ENCODE peak calls at places on chromosomes 2 and 18, in seven cellular contexts. N is tibial nerve, R is gastrocnemius medialis, X is prostate gland, V is H1, P is HepG2, O is spleen. Q is an unnamed sample.

GRCh38 chr2:7492719-7493118 is 575.5 kb downstream of the RNF144A start:
- DNase-seq in X (no peak), N (no peak), R (no peak), V (no peak), O (no peak), P (no peak), Q (no peak)

GRCh38 chr2:45889053-45889452 is 237.6 kb downstream of the PRKCE start:
- DNase-seq in O (peak), R (peak), N (peak), V (no peak), X (no peak), P (no peak), Q (no peak)

GRCh38 chr2:118489712-118490255 is 357.7 kb downstream of the EN1 start:
- DNase-seq in V (no peak), O (no peak), N (no peak), R (no peak), X (no peak), P (no peak), Q (no peak)

GRCh38 chr2:11827547-11827946 is 81.1 kb downstream of the LPIN1 start:
- DNase-seq in V (no peak), O (no peak), X (no peak), P (no peak), N (no peak), R (no peak), Q (no peak)

GRCh38 chr2:26523750-26524149 is 45.8 kb upstream of the OTOF start:
- DNase-seq in O (peak), N (no peak), P (no peak), X (no peak), R (peak), V (no peak), Q (no peak)

GRCh38 chr2:1874101-1874865 is 130.0 kb upstream of the PXDN start:
- DNase-seq in O (no peak), X (no peak), R (no peak), N (no peak), P (no peak), V (no peak), Q (no peak)

GRCh38 chr2:165328272-165328671 is 89.1 kb downstream of the SCN2A start:
- DNase-seq in R (no peak), P (no peak), V (no peak), O (no peak), X (no peak), N (no peak), Q (no peak)

GRCh38 chr2:178204987-178205386 is 10.7 kb downstream of the OSBPL6 start:
- DNase-seq in V (no peak), X (no peak), P (no peak), R (no peak), O (no peak), N (no peak), Q (no peak)

GRCh38 chr2:69177785-69178636 is 165.0 kb downstream of the ANTXR1 start:
- DNase-seq in N (peak), O (peak), P (peak), V (peak), X (peak), R (peak), Q (peak)

GRCh38 chr18:79406708-79407107 is 11.0 kb downstream of the NFATC1 start:
- DNase-seq in P (no peak), O (peak), V (no peak), N (no peak), R (no peak), X (no peak), Q (no peak)

GRCh38 chr2:113124984-113125855 is 2.2 kb upstream of the IL1RN start:
- DNase-seq in O (no peak), V (no peak), R (no peak), P (peak), N (no peak), X (no peak), Q (no peak)

GRCh38 chr18:172361-172760 is 14.0 kb downstream of the USP14 start:
- DNase-seq in X (no peak), N (no peak), V (no peak), R (no peak), P (no peak), O (no peak), Q (no peak)

GRCh38 chr2:150621800-150622199 is 134.3 kb upstream of the RND3 start:
- DNase-seq in N (no peak), R (no peak), P (no peak), X (no peak), V (no peak), O (no peak), Q (no peak)

GRCh38 chr2:229719926-229720652 is 5.7 kb upstream of the DNER start:
- DNase-seq in O (no peak), V (no peak), X (no peak), R (no peak), P (no peak), N (no peak), Q (no peak)

GRCh38 chr18:9694174-9694573 is 13.9 kb upstream of the RAB31 start:
- DNase-seq in R (no peak), P (no peak), X (no peak), O (no peak), V (no peak), N (no peak), Q (no peak)

GRCh38 chr18:70781860-70782453 is 493.1 kb downstream of the SOCS6 start:
- DNase-seq in R (no peak), P (peak), N (peak), V (peak), O (no peak), X (no peak), Q (no peak)

GRCh38 chr2:222671259-222672067 is at the start of gene MOGAT1:
- DNase-seq in P (peak), N (no peak), O (peak), R (peak), X (no peak), V (peak), Q (peak)

GRCh38 chr2:222604749-222605515 is 51.0 kb downstream of the FARSB start:
- DNase-seq in O (no peak), P (no peak), R (no peak), X (no peak), V (no peak), N (no peak), Q (no peak)

GRCh38 chr2:20604401-20604911 is 46.4 kb downstream of the HS1BP3 start:
- DNase-seq in P (no peak), O (peak), N (no peak), V (no peak), R (peak), X (no peak), Q (peak)

GRCh38 chr2:86308984-86309695 is 28.3 kb downstream of the REEP1 start:
- DNase-seq in V (no peak), O (no peak), X (no peak), P (no peak), N (no peak), R (no peak), Q (no peak)

GRCh38 chr2:235000426-235001236 is 48.8 kb downstream of the SH3BP4 start:
- DNase-seq in V (no peak), O (no peak), P (peak), R (no peak), N (no peak), X (no peak), Q (no peak)

GRCh38 chr18:36850527-36851201 is 21.7 kb downstream of the KIAA1328 start:
- DNase-seq in V (no peak), N (no peak), O (no peak), R (no peak), P (peak), X (no peak), Q (no peak)

GRCh38 chr2:109217362-109218086 is 88.5 kb downstream of the SH3RF3 start:
- DNase-seq in N (no peak), P (no peak), X (no peak), O (no peak), R (no peak), V (no peak), Q (no peak)

GRCh38 chr2:3132466-3132865 is 245.2 kb downstream of the EIPR1 start:
- DNase-seq in V (no peak), N (no peak), R (no peak), O (no peak), P (no peak), X (no peak), Q (peak)

GRCh38 chr2:157810037-157810436 is 66.1 kb downstream of the ACVR1 start:
- DNase-seq in V (no peak), O (no peak), P (no peak), N (no peak), X (no peak), R (no peak), Q (no peak)

GRCh38 chr18:74436158-74436755 is 20.9 kb downstream of the DIPK1C start:
- DNase-seq in V (no peak), R (no peak), P (no peak), O (no peak), N (no peak), X (no peak), Q (no peak)

GRCh38 chr18:61948196-61948800 is 55.5 kb upstream of the RNF152 start:
- DNase-seq in O (no peak), N (no peak), V (no peak), R (no peak), X (no peak), P (no peak), Q (no peak)

DNA sequence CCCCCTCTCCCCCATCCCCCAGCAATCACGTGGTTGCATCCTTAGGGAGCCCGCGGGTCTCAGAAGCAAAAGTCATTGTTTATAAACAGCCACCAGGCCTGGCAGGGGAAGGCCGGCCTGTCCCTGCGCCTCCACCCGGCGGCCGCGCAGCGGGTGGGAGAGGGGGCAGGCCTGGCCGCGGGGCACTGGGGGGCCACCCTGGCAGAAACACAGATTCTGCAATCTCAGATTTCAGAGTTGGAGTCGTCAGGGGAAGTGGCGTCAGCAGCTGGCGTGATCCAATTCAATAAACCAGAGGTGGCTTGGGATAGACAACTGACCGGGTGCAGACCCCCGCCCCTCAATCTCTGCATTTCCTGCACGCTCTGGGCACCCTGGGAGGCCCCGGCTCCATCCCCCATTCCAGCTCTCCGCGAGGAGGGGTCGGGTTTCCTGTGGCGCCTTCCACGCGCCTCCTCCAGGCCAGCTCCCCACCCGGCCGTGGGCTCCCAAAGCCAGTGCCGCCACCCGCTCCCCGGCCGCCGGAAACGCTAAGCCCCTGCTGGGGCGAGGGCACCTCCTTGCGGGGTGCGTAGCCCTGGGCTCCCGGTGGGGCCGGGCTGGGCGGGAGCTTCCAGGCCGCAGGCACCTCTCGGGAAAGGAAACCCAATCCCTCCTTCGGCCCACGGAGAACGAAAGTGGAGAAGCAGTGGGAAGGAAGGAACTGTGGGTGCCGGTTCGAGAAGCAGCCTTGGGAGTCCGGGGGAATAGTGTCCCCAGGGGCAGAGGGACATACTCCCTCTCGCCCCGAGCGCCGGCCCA is 1.1 kb downstream of the BIN1 start:
- DNase-seq in O (peak), X (no peak), V (peak), P (no peak), R (peak), N (no peak), Q (peak)
- TF ChIP-seq POLR2A in O (no peak), X (no peak), V (peak), P (no peak), R (no peak), N (no peak), Q (no peak)

DNA sequence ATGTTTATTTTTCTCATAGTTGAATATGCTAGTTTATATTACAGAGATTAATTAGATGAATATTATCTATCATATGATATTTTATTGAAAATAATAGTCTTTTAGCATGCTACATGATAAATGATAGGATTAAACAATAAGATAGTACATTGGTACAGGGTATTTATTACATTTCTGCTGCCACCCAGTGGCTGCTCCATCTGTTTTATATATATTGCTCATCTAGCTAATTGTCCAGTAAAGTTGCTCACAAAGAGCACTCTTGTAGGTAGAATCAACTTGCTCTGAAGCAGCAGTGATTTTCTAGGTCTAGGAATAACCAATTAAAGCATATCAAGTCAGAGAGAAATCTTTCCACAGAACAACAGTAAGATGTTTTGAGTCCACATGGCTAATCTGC is 183.3 kb downstream of the ASXL3 start:
- DNase-seq in P (no peak), O (no peak), N (peak), V (no peak), R (no peak), X (no peak), Q (no peak)
- TF ChIP-seq CTCF in P (no peak), O (no peak), N (peak), V (no peak), R (no peak), X (peak), Q (no peak)

DNA sequence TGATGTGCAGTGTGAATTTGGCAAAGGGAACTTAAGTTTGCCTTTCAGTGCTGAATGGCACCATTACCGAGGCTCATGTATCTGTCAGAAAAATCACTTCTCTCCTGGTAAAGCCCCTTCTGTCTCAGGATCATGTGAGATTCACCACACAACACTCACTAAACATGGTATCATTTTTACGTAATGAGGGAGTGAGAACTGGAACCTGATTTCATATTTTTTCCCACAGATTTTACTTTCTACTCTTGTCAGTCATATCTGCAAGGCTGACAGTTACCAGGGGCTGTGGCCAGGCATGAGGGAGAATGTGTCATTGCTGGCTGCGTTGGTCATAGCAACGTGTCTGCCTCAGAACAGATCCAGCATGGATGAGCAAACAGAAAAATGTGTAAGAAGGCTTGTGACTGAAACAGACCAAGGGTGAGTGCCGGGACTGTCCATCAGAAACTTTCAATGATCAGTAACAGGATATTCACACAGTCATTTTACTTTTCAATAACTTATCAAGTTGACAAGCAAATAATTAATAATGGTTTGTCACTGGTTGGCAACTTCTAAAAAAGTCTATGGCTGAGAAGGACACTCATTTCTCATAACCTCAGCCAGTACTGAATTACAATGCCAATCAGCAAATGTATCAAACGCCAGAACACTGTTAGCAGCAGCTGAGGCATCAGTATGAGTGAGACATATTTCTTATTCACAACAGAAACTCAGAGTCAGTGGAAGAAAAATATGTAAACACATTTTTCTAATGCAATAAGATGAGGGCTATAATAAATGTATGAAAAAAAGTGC is 100.5 kb downstream of the CDC42EP3 start:
- DNase-seq in V (no peak), P (no peak), X (no peak), R (peak), N (no peak), O (no peak), Q (no peak)
- TF ChIP-seq POLR2A in V (no peak), P (no peak), X (no peak), R (no peak), N (no peak), O (no peak), Q (no peak)

GRCh38 chr2:54557601-54558187 is 101.6 kb downstream of the SPTBN1 start:
- DNase-seq in O (peak), P (peak), X (peak), V (peak), N (peak), R (peak), Q (peak)
- TF ChIP-seq CTCF in O (no peak), P (peak), X (peak), V (no peak), N (no peak), R (no peak), Q (no peak)

GRCh38 chr2:223700221-223700620 is 98.1 kb upstream of the SCG2 start:
- DNase-seq in N (no peak), R (no peak), P (no peak), V (no peak), X (no peak), O (no peak), Q (no peak)
- TF ChIP-seq POLR2A in N (no peak), R (no peak), P (no peak), V (no peak), X (no peak), O (no peak), Q (no peak)

GRCh38 chr2:188983427-188984101 is 9.4 kb downstream of the COL3A1 start:
- DNase-seq in O (no peak), N (no peak), P (peak), X (no peak), V (no peak), R (no peak), Q (no peak)
- TF ChIP-seq CTCF in O (no peak), N (peak), P (peak), X (peak), V (no peak), R (no peak), Q (no peak)

DNA sequence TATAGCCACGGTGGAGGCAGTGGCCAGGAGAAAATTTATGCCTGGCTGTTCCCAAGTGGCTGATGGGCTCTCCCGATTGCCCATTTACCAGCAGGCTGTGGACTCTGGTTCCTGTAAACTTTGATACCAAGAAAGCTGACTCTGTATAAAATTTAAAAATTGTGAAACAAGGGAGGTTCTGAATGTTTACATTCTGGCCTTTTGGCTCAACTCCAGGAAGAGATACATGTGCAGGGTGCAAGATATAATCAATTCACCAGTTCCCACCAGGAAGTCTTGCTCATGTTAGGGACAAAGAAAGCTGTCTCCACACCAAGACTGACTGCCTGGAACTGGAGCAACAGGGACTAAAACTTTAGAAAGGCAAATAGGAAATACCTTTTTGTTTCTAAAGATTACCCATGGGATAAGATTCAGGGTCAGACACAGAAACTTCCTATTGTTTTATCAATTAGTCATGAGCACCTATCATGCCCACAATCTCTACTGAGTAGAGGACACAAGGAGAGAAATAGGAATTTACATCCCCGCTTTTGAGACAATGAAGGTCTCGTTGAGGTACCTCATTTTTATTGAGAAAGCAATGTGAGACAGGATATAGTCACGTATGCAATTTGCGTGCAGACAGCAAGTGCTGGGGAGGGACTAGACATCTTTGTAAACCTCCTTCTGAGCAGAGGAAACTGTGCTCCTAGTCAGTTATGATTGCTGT is 123.5 kb downstream of the LIPG start:
- DNase-seq in X (no peak), P (no peak), R (no peak), V (no peak), O (no peak), N (no peak), Q (no peak)
- TF ChIP-seq POLR2A in X (no peak), P (no peak), R (no peak), V (no peak), O (no peak), N (no peak), Q (no peak)

Q was measured in upper lobe of left lung.